ENCODE peak calls at places on chromosome 5, in four cellular contexts. M is IMR-90, D is breast epithelium, Z is heart left ventricle. L is an unnamed sample.

GRCh38 chr5:16681761-16682335 is 65.1 kb upstream of the RETREG1 start:
- DNase-seq in M (no peak), D (no peak), Z (no peak), L (no peak)

GRCh38 chr5:2186472-2187015 is 303.8 kb upstream of the IRX4 start:
- DNase-seq in M (no peak), D (peak; percentile 43), Z (peak; percentile 42), L (peak; percentile 8)

GRCh38 chr5:109558364-109558763 is 131.4 kb upstream of the MAN2A1 start:
- DNase-seq in M (no peak), D (no peak), Z (no peak), L (no peak)

GRCh38 chr5:77272206-77272605 is 61.7 kb downstream of the PDE8B start:
- DNase-seq in M (no peak), D (no peak), Z (no peak), L (no peak)

GRCh38 chr5:74240783-74241750 is 399.5 kb downstream of the ENC1 start:
- DNase-seq in M (no peak), D (no peak), Z (no peak), L (peak; percentile 17)

GRCh38 chr5:178589180-178590140 is 733 bp downstream of the COL23A1 start:
- DNase-seq in M (peak; percentile 11), D (no peak), Z (no peak), L (no peak)

GRCh38 chr5:16616536-16617271 is at the start of gene RETREG1:
- DNase-seq in M (no peak), D (peak; percentile 60), Z (peak; percentile 85), L (peak; percentile 17)

GRCh38 chr5:87229780-87230179 is 37.9 kb upstream of the RASA1 start:
- DNase-seq in M (peak; percentile 21), D (no peak), Z (no peak), L (no peak)

GRCh38 chr5:94337617-94338016 is 280.8 kb downstream of the KIAA0825 start:
- DNase-seq in M (no peak), D (no peak), Z (no peak), L (no peak)

GRCh38 chr5:141604318-141604717 is 14.5 kb downstream of the DIAPH1 start:
- DNase-seq in M (peak; percentile 94), D (no peak), Z (no peak), L (peak; percentile 73)

GRCh38 chr5:78077369-78078068 is 217.0 kb downstream of the AP3B1 start:
- DNase-seq in M (no peak), D (no peak), Z (no peak), L (no peak)

GRCh38 chr5:14161825-14162556 is 18.8 kb downstream of the TRIO start:
- DNase-seq in M (no peak), D (no peak), Z (no peak), L (no peak)

GRCh38 chr5:139271201-139272027 is 22.1 kb upstream of the MATR3 start:
- DNase-seq in M (peak; percentile 94), D (no peak), Z (no peak), L (peak; percentile 35)

DNA sequence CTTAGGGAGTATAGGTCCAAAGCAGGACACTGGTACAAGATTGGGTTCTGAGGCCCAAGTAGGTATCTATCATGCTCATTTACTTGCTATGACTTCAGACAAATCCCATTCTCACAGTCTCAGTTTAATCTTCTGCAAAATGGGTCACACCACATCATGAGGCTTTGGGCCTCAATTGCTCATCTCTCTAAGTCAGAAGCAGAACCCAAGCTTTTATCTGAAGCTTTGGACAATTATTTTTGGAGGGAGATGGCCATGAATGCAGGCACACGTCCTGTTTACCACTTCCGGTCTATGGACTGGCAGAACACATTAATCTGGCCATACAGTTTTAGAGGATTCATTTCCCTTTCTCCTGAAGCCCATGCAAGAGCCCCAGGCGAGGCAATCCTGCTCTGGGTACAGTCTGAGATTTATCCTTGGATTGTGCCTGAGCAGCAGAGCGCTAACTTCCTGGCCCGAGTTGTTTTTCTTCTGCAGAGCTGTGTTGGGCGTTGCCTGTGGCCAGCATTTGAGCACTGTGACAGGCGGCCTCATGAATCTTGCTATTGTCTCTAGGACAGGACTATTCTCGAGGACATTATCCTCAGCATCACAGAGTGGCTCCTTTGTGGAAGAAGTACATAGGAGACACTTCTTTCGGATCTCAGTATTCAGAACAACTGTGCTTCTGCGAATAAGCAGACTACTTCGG is 16.1 kb downstream of the SLC22A4 start:
- DNase-seq in M (no peak), D (no peak), Z (no peak), L (no peak)
- H3K27ac ChIP-seq in M (no peak overlapping the region), D (peak overlapping the region; percentile 36), Z (no peak overlapping the region), L (no peak overlapping the region)

DNA sequence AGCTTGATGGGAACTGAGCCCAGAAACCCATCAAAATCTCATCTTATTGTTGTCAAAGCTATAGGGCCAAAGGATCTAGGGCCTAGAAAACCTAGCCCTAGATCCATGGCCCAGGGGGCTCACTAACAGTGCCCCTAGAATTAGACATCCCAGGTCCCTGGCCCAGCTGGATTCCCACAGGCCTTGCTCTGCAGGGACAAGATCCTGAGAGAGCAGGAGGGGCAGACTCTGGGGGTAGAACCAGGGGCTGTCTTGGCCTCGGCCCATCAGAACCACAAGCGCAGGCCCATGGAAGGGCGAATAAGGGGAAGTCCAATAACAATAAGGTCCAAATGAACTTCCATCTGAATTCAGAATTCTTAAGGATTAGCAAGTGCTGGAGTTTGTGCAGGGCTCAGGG is 69.6 kb downstream of the IL6ST start:
- DNase-seq in M (no peak), D (no peak), Z (no peak), L (no peak)
- H3K4me1 ChIP-seq in M (peaks cover 2% of the 10 kb centered on the region), D (no peaks in the 10 kb centered on the region), Z (peaks cover 14% of the 10 kb centered on the region), L (no peaks in the 10 kb centered on the region)

DNA sequence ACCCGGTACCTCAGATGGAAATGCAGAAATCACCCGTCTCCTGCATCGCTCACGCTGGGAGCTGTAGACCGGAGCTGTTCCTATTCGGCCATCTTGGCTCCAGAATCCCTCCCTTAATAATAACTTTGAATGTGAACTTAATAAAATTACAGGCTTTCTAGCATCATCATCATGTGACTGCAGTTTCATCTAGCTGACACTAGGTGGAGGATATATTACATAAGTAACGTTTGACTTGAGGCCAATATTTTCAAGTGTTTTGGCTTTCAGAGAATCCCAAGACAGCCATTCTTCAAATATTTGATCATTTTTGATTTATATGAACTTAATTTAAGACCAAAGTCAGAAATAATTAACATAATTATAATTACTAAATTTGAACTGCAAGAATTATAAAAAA is 474.9 kb upstream of the CDH10 start:
- DNase-seq in M (no peak), D (no peak), Z (no peak), L (no peak)
- TF ChIP-seq CTCF in M (no peak), D (no peak), Z (no peak), L (no peak)

DNA sequence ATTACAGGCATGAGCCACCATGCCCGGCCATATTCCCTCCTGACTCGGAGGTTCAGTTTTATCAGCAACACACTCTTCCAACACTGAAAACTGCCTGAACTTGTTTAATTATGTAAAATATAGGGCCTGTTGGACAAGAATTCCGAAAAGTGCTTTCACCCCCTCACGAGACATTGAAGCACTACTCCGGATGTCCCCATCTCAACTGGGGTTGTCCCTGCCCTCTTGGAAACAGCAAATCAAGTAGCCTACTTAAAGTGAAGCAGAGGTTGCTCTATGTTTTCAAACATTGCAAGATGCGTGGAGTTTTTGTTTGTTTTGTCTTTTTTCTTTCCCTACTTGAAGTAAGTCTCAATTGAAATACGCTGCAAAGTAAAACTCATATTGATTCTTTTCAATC is 7.6 kb downstream of the PTGER4 start:
- DNase-seq in M (no peak), D (no peak), Z (no peak), L (no peak)
- H3K27ac ChIP-seq in M (no peak overlapping the region), D (peak overlapping the region; percentile 32), Z (peak overlapping the region; percentile 57), L (no peak overlapping the region)

DNA sequence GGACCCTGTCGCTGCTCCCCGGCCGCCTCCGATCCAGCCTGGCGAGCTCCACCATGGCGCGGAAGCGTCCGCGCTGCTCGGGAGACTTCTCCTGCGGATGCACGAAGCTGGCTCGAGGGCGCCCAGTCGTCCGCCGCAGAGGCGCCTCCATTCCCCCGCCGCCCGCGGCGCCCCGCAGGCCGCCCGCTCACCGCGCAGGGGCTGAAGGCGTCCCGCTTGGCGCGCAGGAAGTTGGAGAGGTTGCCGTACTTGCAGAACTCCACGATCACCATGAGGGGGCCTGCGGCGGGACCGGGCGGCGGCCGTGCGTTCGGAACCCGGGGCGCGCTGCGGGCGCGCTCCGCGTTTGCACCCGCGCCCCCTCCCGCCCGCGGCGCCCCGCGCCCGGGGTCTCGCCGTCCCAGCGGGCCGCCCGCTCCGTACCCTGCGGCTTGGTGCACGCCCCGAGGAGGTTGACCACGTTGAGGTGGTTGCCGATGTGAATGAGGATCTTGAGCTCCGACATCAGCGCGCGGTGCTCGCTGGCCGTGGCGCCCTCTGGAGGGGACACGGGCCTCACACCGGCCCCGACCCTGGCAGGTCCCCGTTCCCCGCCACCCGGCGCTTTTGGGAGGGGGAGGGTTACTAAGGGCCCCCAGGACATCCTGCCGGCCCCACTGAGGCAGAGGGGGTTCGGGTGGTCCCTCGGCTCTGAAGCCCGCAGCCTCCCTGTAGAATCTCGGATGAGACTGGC is 27.7 kb upstream of the SCGB3A1 start:
- DNase-seq in M (peak; percentile 47), D (no peak), Z (no peak), L (no peak)
- H3K4me1 ChIP-seq in M (no peaks in the 10 kb centered on the region), D (no peaks in the 10 kb centered on the region), Z (peaks cover 8% of the 10 kb centered on the region), L (no peaks in the 10 kb centered on the region)

DNA sequence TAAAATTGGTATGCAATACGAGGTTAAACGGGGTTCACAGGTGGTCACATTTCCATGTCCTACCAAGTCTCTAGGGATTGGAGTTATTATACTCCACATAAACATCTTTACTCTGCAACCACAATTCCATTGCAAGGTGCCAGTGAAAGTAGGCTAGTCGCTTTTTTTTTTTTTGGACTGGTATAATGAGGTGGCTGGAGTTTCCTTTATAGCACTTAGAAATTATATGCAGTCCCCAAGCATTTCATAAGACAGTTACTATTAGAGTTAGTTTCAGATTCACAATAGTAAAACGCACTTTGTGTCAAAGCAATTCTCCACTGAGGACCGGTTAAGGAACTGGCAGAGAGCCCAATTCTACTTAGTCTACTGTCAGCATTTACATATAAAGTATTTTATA is 1.4 kb downstream of the MEF2C start:
- DNase-seq in M (peak; percentile 9), D (no peak), Z (no peak), L (no peak)
- TF ChIP-seq CTCF in M (no peak), D (no peak), Z (no peak), L (no peak)

GRCh38 chr5:150789943-150790611 is 11.5 kb downstream of the SMIM3 start:
- DNase-seq in M (peak; percentile 99), D (no peak), Z (no peak), L (peak; percentile 87)
- H3K27ac ChIP-seq in M (peak overlapping the region; percentile 94), D (peak overlapping the region; percentile 83), Z (peak overlapping the region; percentile 31), L (peak overlapping the region; percentile 85)

GRCh38 chr5:172769324-172769597 is 1.7 kb downstream of the DUSP1 start:
- DNase-seq in M (no peak), D (no peak), Z (no peak), L (no peak)
- H3K4me1 ChIP-seq in M (peaks cover 19% of the 10 kb centered on the region), D (peaks cover 4% of the 10 kb centered on the region), Z (peaks cover 82% of the 10 kb centered on the region), L (peaks cover 78% of the 10 kb centered on the region)